ENCODE peak calls at places on chromosome 22, in ten cellular contexts. N, J, D, T, F, W, Z, S, O and Y are unnamed samples.

GRCh38 chr22:48717076-48717810 is 1110.4 kb downstream of the BRD1 start:
- DNase-seq in N (no peak), J (no peak), D (no peak), T (no peak), F (no peak), W (no peak), Z (no peak), S (no peak), O (no peak), Y (no peak)

GRCh38 chr22:17410576-17410975 is 41.3 kb downstream of the CECR2 start:
- DNase-seq in N (no peak), J (no peak), D (no peak), T (no peak), F (no peak), W (peak), Z (no peak), S (no peak), O (no peak), Y (no peak)

GRCh38 chr22:47046411-47047065 is 284.1 kb downstream of the TBC1D22A start:
- DNase-seq in N (no peak), J (peak), D (no peak), T (no peak), F (no peak), W (no peak), Z (no peak), S (no peak), O (no peak), Y (no peak)

GRCh38 chr22:34855471-34855870 is 210.5 kb upstream of the ISX start:
- DNase-seq in N (no peak), J (no peak), D (no peak), T (no peak), F (no peak), W (no peak), Z (no peak), S (no peak), O (no peak), Y (no peak)

GRCh38 chr22:37218771-37219411 is 6.6 kb upstream of the SSTR3 start:
- DNase-seq in N (no peak), J (no peak), D (peak), T (peak), F (no peak), W (no peak), Z (no peak), S (peak), O (no peak), Y (no peak)

GRCh38 chr22:46537946-46538815 is 761 bp upstream of the CELSR1 start:
- DNase-seq in N (peak), J (no peak), D (no peak), T (no peak), F (peak), W (peak), Z (no peak), S (no peak), O (peak), Y (no peak)

GRCh38 chr22:39405346-39406085 is 5.9 kb downstream of the TAB1 start:
- DNase-seq in N (no peak), J (peak), D (no peak), T (no peak), F (peak), W (no peak), Z (peak), S (no peak), O (no peak), Y (no peak)

GRCh38 chr22:38868886-38869381 is 3.1 kb downstream of the CBX6 start:
- DNase-seq in N (peak), J (peak), D (peak), T (peak), F (peak), W (peak), Z (peak), S (peak), O (peak), Y (peak)

GRCh38 chr22:41284465-41284864 is 1.5 kb downstream of the RANGAP1 start:
- DNase-seq in N (peak), J (no peak), D (no peak), T (no peak), F (no peak), W (no peak), Z (no peak), S (no peak), O (no peak), Y (no peak)

GRCh38 chr22:29266564-29267461 is 968 bp downstream of the RHBDD3 start:
- DNase-seq in N (peak), J (no peak), D (no peak), T (no peak), F (no peak), W (no peak), Z (no peak), S (no peak), O (no peak), Y (no peak)

GRCh38 chr22:25104367-25104766 is 95.3 kb upstream of the CRYBB3 start:
- DNase-seq in N (no peak), J (no peak), D (no peak), T (no peak), F (no peak), W (no peak), Z (no peak), S (no peak), O (no peak), Y (no peak)

GRCh38 chr22:20568502-20569058 is 61.2 kb downstream of the MED15 start:
- DNase-seq in N (no peak), J (no peak), D (no peak), T (no peak), F (no peak), W (no peak), Z (no peak), S (no peak), O (no peak), Y (no peak)

GRCh38 chr22:29710922-29711593 is 8.7 kb upstream of the CABP7 start:
- DNase-seq in N (peak), J (no peak), D (no peak), T (no peak), F (no peak), W (peak), Z (no peak), S (no peak), O (no peak), Y (no peak)

GRCh38 chr22:29105468-29105867 is 32.6 kb downstream of the KREMEN1 start:
- DNase-seq in N (no peak), J (no peak), D (no peak), T (no peak), F (no peak), W (no peak), Z (no peak), S (no peak), O (no peak), Y (no peak)

GRCh38 chr22:41709341-41709740 is 10.0 kb downstream of the MEI1 start:
- DNase-seq in N (no peak), J (no peak), D (no peak), T (no peak), F (no peak), W (no peak), Z (no peak), S (no peak), O (no peak), Y (no peak)

GRCh38 chr22:33023119-33023827 is 34.9 kb downstream of the SYN3 start:
- DNase-seq in N (no peak), J (no peak), D (no peak), T (no peak), F (no peak), W (peak), Z (no peak), S (no peak), O (no peak), Y (no peak)

GRCh38 chr22:41446057-41446501 is 522 bp downstream of the TOB2 start:
- DNase-seq in N (peak), J (no peak), D (no peak), T (no peak), F (no peak), W (peak), Z (no peak), S (no peak), O (no peak), Y (peak)

GRCh38 chr22:37241351-37242142 is 2.5 kb downstream of the RAC2 start:
- DNase-seq in N (no peak), J (no peak), D (no peak), T (no peak), F (no peak), W (no peak), Z (no peak), S (no peak), O (no peak), Y (no peak)

GRCh38 chr22:41862530-41863266 is 29.8 kb downstream of the SREBF2 start:
- DNase-seq in N (no peak), J (no peak), D (no peak), T (no peak), F (peak), W (no peak), Z (no peak), S (no peak), O (no peak), Y (no peak)

GRCh38 chr22:49372530-49373288 is 455.0 kb downstream of the BRD1 start:
- DNase-seq in N (no peak), J (no peak), D (no peak), T (no peak), F (no peak), W (peak), Z (no peak), S (no peak), O (peak), Y (peak)

GRCh38 chr22:42515896-42516295 is 3.7 kb downstream of the RRP7A start:
- DNase-seq in N (no peak), J (no peak), D (no peak), T (no peak), F (no peak), W (no peak), Z (no peak), S (no peak), O (no peak), Y (no peak)

GRCh38 chr22:46602025-46602424 is 18.2 kb upstream of the GRAMD4 start:
- DNase-seq in N (no peak), J (no peak), D (no peak), T (no peak), F (no peak), W (no peak), Z (no peak), S (no peak), O (no peak), Y (no peak)

GRCh38 chr22:50733521-50734342 is 4.3 kb upstream of the ACR start:
- DNase-seq in N (no peak), J (peak), D (no peak), T (no peak), F (peak), W (peak), Z (peak), S (no peak), O (no peak), Y (no peak)

GRCh38 chr22:20080776-20081654 is 974 bp downstream of the DGCR8 start:
- DNase-seq in N (peak), J (no peak), D (no peak), T (no peak), F (peak), W (peak), Z (no peak), S (no peak), O (peak), Y (no peak)

GRCh38 chr22:35315855-35316745 is 16.4 kb downstream of the TOM1 start:
- DNase-seq in N (no peak), J (no peak), D (no peak), T (no peak), F (no peak), W (no peak), Z (no peak), S (no peak), O (no peak), Y (peak)

GRCh38 chr22:28992565-28993326 is 68.9 kb downstream of the C22orf31 start:
- DNase-seq in N (no peak), J (no peak), D (no peak), T (no peak), F (no peak), W (no peak), Z (no peak), S (no peak), O (no peak), Y (no peak)

GRCh38 chr22:42332089-42332488 is 61.6 kb upstream of the TCF20 start:
- DNase-seq in N (no peak), J (no peak), D (no peak), T (no peak), F (no peak), W (no peak), Z (no peak), S (no peak), O (no peak), Y (no peak)

GRCh38 chr22:22167791-22168189 is 76.8 kb upstream of the VPREB1 start:
- DNase-seq in N (no peak), J (no peak), D (no peak), T (no peak), F (no peak), W (no peak), Z (no peak), S (no peak), O (no peak), Y (no peak)

GRCh38 chr22:44312766-44313165 is at the start of gene SHISAL1:
- DNase-seq in N (peak), J (no peak), D (no peak), T (no peak), F (no peak), W (peak), Z (no peak), S (no peak), O (no peak), Y (no peak)

GRCh38 chr22:43521716-43522115 is 109.9 kb downstream of the MPPED1 start:
- DNase-seq in N (peak), J (no peak), D (no peak), T (no peak), F (no peak), W (peak), Z (no peak), S (no peak), O (peak), Y (no peak)